ENCODE peak calls at places on chromosomes 2 and 18, in four cellular contexts. K, T, F and G are unnamed samples.

GRCh38 chr2:173165443-173166234 is 90.0 kb downstream of the MAP3K20 start:
- DNase-seq in K (no peak), F (no peak), T (no peak), G (no peak)

GRCh38 chr2:190717306-190717705 is 68.4 kb downstream of the NAB1 start:
- DNase-seq in T (no peak), F (no peak), K (no peak), G (no peak)

GRCh38 chr2:200168641-200169265 is 137.7 kb upstream of the SPATS2L start:
- DNase-seq in K (no peak), F (no peak), T (no peak), G (no peak)

GRCh38 chr2:6986894-6987487 is 69.8 kb downstream of the RNF144A start:
- DNase-seq in T (no peak), K (peak), F (no peak), G (no peak)

GRCh38 chr2:30733829-30734520 is 73.3 kb downstream of the CAPN13 start:
- DNase-seq in F (no peak), K (no peak), T (no peak), G (peak)

GRCh38 chr18:73461780-73462059 is 593.9 kb upstream of the NETO1 start:
- DNase-seq in F (no peak), K (no peak), T (no peak), G (no peak)

GRCh38 chr2:241559489-241560180 is 1.1 kb downstream of the BOK start:
- DNase-seq in T (peak), K (peak), F (no peak), G (peak)

GRCh38 chr2:147198651-147199171 is 646.1 kb upstream of the ACVR2A start:
- DNase-seq in F (no peak), K (no peak), T (no peak), G (no peak)

GRCh38 chr18:21857871-21858270 is 117.3 kb downstream of the MIB1 start:
- DNase-seq in F (no peak), K (no peak), T (no peak), G (no peak)

GRCh38 chr2:71787108-71787415 is 333.7 kb downstream of the DYSF start:
- DNase-seq in K (no peak), T (no peak), F (no peak), G (no peak)

GRCh38 chr2:33131820-33132219 is 185.1 kb downstream of the LTBP1 start:
- DNase-seq in T (no peak), K (no peak), F (no peak), G (no peak)

GRCh38 chr2:33130544-33130943 is 183.8 kb downstream of the LTBP1 start:
- DNase-seq in F (no peak), T (no peak), K (no peak), G (no peak)

GRCh38 chr2:33131108-33131507 is 184.4 kb downstream of the LTBP1 start:
- DNase-seq in K (no peak), F (no peak), T (no peak), G (no peak)

GRCh38 chr2:33129261-33129660 is 182.5 kb downstream of the LTBP1 start:
- DNase-seq in F (no peak), K (no peak), T (no peak), G (no peak)

GRCh38 chr2:33129661-33130447 is 183.1 kb downstream of the LTBP1 start:
- DNase-seq in F (no peak), K (no peak), T (no peak), G (no peak)
- TF ChIP-seq PBX3 in F (no peak), K (no peak), T (no peak), G (no peak)

DNA sequence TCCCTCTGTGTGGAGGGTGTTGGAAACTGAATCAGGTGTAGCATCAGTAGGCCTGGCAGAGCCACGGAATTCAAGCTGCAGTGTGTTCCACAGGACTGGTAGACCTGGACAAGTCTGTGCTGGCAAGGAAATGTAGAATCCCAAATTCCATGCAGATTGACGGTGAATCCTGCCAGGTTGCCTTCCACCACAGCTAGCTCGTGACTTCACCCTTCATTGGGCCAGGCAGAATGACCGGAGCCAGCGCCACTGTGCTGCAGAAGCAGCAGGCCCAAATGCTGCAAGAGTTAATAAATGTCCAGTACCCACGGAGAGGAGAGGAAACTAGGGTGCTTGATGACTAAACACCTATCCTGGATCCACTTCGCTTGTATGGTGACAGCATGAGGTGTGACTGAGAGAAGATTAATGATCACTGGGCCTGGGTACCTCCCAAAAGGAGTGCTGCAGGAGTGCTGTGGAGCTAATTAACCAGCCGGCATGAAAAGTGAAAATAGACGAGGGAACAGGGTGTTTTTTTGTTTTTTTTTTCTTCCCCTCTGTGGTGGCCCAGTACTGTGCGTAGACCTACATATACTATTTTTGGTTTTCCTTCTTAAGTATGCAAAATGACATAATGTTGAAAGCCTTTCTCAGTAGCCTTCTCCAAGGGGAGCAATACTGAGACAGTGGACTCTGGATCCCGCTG is 122.2 kb downstream of the TANC1 start:
- DNase-seq in K (no peak), F (peak), T (peak), G (no peak)
- TF ChIP-seq PBX3 in K (no peak), F (no peak), T (no peak), G (peak)

DNA sequence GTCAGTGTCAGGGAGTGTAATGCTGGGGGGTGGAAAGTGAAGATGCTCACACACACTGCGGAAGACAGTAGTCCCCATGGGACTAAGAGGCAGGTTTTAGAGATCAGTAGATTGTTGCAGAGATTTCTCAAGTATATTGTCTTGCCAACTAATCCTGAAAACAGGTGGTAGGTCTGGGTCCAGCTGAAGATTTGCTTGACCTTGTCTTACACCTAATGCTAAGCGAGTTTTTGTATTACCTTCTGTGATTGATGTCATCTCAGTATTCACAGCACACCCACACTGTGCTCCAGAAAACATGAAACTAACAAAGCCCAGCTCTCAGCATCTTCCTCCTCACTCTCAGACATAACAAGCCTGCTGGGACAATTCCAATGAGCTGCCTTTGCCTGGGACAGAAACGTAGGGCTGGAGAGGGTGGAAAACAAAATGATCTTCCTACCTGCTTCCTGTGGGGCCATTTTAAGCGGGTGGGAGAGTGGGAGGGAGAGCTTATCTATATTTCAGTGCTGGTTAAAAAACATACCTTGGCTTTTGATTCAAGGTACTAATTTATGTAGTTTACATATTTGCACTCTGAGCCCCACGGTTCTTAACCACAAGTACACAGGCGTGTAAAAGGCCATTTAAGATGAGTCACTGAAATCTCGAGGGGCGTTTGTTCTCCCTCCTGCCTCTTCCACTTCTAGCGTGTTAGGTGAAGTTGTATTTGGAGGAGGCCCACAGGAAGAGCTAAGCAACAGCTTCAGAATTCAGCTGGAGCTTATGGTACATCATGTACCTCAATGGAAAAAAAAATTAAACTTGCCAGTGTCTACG is 23.1 kb upstream of the RBMS1 start:
- DNase-seq in K (no peak), T (no peak), F (no peak), G (no peak)
- TF ChIP-seq PBX3 in K (no peak), T (no peak), F (no peak), G (no peak)

DNA sequence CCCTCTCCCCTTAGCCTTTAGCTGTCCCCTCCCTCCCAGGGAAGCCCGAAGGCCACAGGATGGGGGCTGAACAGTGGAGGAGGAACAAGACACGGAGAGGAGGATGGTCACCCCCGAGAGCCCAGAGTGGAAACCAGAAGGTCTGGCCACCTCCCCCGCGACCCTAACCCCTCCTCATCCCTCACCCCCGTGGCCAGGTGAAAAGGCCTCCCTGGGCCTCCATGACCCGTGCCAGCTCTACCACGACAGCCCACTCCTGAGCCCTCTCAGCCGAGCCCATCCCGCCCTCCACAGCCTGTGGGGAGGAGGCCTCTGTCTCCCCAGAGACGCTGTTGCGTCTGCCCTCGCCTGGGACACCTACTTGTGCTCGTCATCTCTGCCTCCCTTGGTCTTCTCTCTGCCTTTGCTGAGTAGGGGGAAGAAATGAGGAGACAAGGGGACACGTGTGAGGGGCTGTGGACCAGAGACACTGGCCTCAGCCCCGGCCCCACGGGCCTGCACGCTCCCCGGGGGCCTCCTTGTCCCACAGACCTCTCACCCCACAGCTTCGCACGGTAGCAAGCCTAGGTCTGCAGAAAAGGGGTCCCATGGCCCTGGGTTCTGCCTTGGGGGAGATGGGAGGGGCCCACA is 32.5 kb upstream of the OTOF start:
- DNase-seq in K (no peak), T (no peak), F (no peak), G (no peak)
- TF ChIP-seq PBX3 in K (no peak), T (no peak), F (no peak), G (no peak)

GRCh38 chr18:31246460-31246859 is 71.5 kb upstream of the DSG1 start:
- DNase-seq in T (no peak), K (no peak), F (no peak), G (no peak)
- TF ChIP-seq PBX3 in T (no peak), K (no peak), F (no peak), G (no peak)

GRCh38 chr2:218859994-218860831 is 608 bp downstream of the WNT6 start:
- DNase-seq in F (no peak), K (no peak), T (no peak), G (no peak)

GRCh38 chr2:218857371-218858137 is 2.1 kb upstream of the WNT6 start:
- DNase-seq in T (no peak), K (no peak), F (no peak), G (peak)

GRCh38 chr2:218858138-218858445 is 1.5 kb upstream of the WNT6 start:
- DNase-seq in T (no peak), K (no peak), F (no peak), G (no peak)

GRCh38 chr2:218859556-218859993 is at the start of gene WNT6:
- DNase-seq in T (no peak), K (no peak), F (no peak), G (peak)

GRCh38 chr2:218858671-218859555 is 692 bp upstream of the WNT6 start:
- DNase-seq in T (no peak), F (no peak), K (no peak), G (no peak)
- TF ChIP-seq PBX3 in T (no peak), F (no peak), K (no peak), G (no peak)

GRCh38 chr2:10448208-10448645 is at the start of gene ODC1:
- DNase-seq in T (peak), K (peak), F (peak), G (peak)

GRCh38 chr2:10449481-10449831 is 1.3 kb upstream of the ODC1 start:
- DNase-seq in K (no peak), F (no peak), T (no peak), G (no peak)

GRCh38 chr2:10448646-10449480 is 736 bp upstream of the ODC1 start:
- DNase-seq in T (peak), F (peak), K (peak), G (no peak)

GRCh38 chr2:10446631-10447030 is 1.5 kb downstream of the ODC1 start:
- DNase-seq in K (no peak), T (no peak), F (no peak), G (no peak)

GRCh38 chr2:10447300-10448207 is 573 bp downstream of the ODC1 start:
- DNase-seq in F (peak), T (peak), K (peak), G (peak)
- TF ChIP-seq PBX3 in F (no peak), T (no peak), K (peak), G (no peak)

GRCh38 chr2:183037660-183038340 is 457 bp downstream of the NCKAP1 start:
- DNase-seq in K (peak), T (no peak), F (no peak), G (peak)
- TF ChIP-seq PBX3 in K (no peak), T (peak), F (no peak), G (no peak)